ENCODE peak calls at places on chromosomes 3 and 15, in five cellular contexts. F, J, W, B and H are unnamed samples.

GRCh38 chr3:185726254-185726967 is 98.4 kb downstream of the IGF2BP2 start:
- DNase-seq in F (no peak), J (no peak), W (no peak), B (no peak), H (no peak)

GRCh38 chr3:5095879-5096278 is 26.2 kb upstream of the ARL8B start:
- DNase-seq in F (no peak), J (no peak), W (no peak), B (peak; percentile 21), H (no peak)

GRCh38 chr3:56593455-56594158 is 36.6 kb downstream of the CCDC66 start:
- DNase-seq in F (no peak), J (no peak), W (no peak), B (no peak), H (no peak)

GRCh38 chr3:52446631-52447511 is 2.0 kb upstream of the SEMA3G start:
- DNase-seq in F (peak; percentile 16), J (peak; percentile 79), W (peak; percentile 75), B (peak; percentile 75), H (peak; percentile 63)

GRCh38 chr3:155548194-155548593 is 196.7 kb downstream of the PLCH1 start:
- DNase-seq in F (no peak), J (no peak), W (no peak), B (no peak), H (no peak)

GRCh38 chr15:92715753-92716152 is 60.2 kb upstream of the FAM174B start:
- DNase-seq in F (no peak), J (no peak), W (no peak), B (no peak), H (no peak)

GRCh38 chr3:56772926-56773587 is 28.7 kb downstream of the ARHGEF3 start:
- DNase-seq in F (no peak), J (no peak), W (no peak), B (no peak), H (no peak)

GRCh38 chr15:45157056-45157455 is 27.3 kb downstream of the DUOX1 start:
- DNase-seq in F (no peak), J (no peak), W (peak; percentile 45), B (no peak), H (no peak)

GRCh38 chr15:92880796-92881569 is 19.1 kb upstream of the CHD2 start:
- DNase-seq in F (no peak), J (no peak), W (no peak), B (no peak), H (no peak)

GRCh38 chr3:170585937-170586310 is at the start of gene SLC7A14:
- DNase-seq in F (no peak), J (no peak), W (no peak), B (no peak), H (no peak)

GRCh38 chr15:83365370-83365938 is 81.0 kb upstream of the BNC1 start:
- DNase-seq in F (no peak), J (no peak), W (no peak), B (no peak), H (no peak)

GRCh38 chr15:92616621-92617179 is 38.9 kb downstream of the FAM174B start:
- DNase-seq in F (no peak), J (no peak), W (peak; percentile 24), B (no peak), H (no peak)

GRCh38 chr15:71329041-71329440 is 213.8 kb downstream of the THSD4 start:
- DNase-seq in F (no peak), J (no peak), W (no peak), B (no peak), H (no peak)

GRCh38 chr3:16485024-16485992 is 28.2 kb downstream of the RFTN1 start:
- DNase-seq in F (no peak), J (no peak), W (no peak), B (no peak), H (no peak)

GRCh38 chr3:34582054-34582453 is 783.6 kb downstream of the PDCD6IP start:
- DNase-seq in F (no peak), J (no peak), W (no peak), B (no peak), H (no peak)

GRCh38 chr15:41870689-41871081 is 23.2 kb downstream of the SPTBN5 start:
- DNase-seq in F (no peak), J (no peak), W (peak; percentile 46), B (no peak), H (no peak)

GRCh38 chr3:186362988-186363387 is 954 bp upstream of the DGKG start:
- DNase-seq in F (no peak), J (no peak), W (no peak), B (no peak), H (no peak)

GRCh38 chr3:15492847-15493360 is 28.6 kb downstream of the COLQ start:
- DNase-seq in F (no peak), J (no peak), W (no peak), B (no peak), H (no peak)

GRCh38 chr3:123312331-123313265 is 110.9 kb downstream of the SEC22A start:
- DNase-seq in F (no peak), J (no peak), W (no peak), B (no peak), H (no peak)

GRCh38 chr3:104990758-104991157 is 376.0 kb upstream of the ALCAM start:
- DNase-seq in F (no peak), J (no peak), W (no peak), B (no peak), H (no peak)

GRCh38 chr3:63494646-63495045 is 157.8 kb upstream of the SNTN start:
- DNase-seq in F (no peak), J (no peak), W (no peak), B (no peak), H (no peak)

GRCh38 chr3:63492464-63492863 is 160.0 kb upstream of the SNTN start:
- DNase-seq in F (no peak), J (no peak), W (no peak), B (no peak), H (no peak)
- TF ChIP-seq TAF1 in F (no peak), J (no peak), W (no peak), B (no peak), H (no peak)

GRCh38 chr15:38247336-38247735 is 5.3 kb upstream of the SPRED1 start:
- DNase-seq in F (no peak), J (no peak), W (no peak), B (no peak), H (no peak)
- TF ChIP-seq POLR2AphosphoS5 in F (no peak), J (no peak), W (no peak), B (no peak), H (no peak)

GRCh38 chr3:43894176-43895049 is 203.7 kb downstream of the ABHD5 start:
- DNase-seq in F (no peak), J (no peak), W (peak; percentile 55), B (peak; percentile 39), H (peak; percentile 34)
- TF ChIP-seq TAF1 in F (no peak), J (no peak), W (no peak), B (peak; percentile 33), H (no peak)

GRCh38 chr3:58425782-58426181 is 7.8 kb downstream of the PDHB start:
- DNase-seq in F (no peak), J (no peak), W (no peak), B (no peak), H (no peak)

GRCh38 chr3:58422756-58423324 is 10.8 kb downstream of the PDHB start:
- DNase-seq in F (no peak), J (no peak), W (peak; percentile 19), B (no peak), H (no peak)

GRCh38 chr3:58427661-58428361 is 5.8 kb downstream of the PDHB start:
- DNase-seq in F (no peak), J (no peak), W (no peak), B (no peak), H (no peak)

GRCh38 chr3:58421004-58421403 is 12.6 kb downstream of the PDHB start:
- DNase-seq in F (no peak), J (no peak), W (no peak), B (no peak), H (no peak)

GRCh38 chr3:58424613-58425012 is 9.0 kb downstream of the PDHB start:
- DNase-seq in F (no peak), J (no peak), W (no peak), B (no peak), H (no peak)
- TF ChIP-seq POLR2AphosphoS5 in F (no peak), J (no peak), W (no peak), B (no peak), H (no peak)

DNA sequence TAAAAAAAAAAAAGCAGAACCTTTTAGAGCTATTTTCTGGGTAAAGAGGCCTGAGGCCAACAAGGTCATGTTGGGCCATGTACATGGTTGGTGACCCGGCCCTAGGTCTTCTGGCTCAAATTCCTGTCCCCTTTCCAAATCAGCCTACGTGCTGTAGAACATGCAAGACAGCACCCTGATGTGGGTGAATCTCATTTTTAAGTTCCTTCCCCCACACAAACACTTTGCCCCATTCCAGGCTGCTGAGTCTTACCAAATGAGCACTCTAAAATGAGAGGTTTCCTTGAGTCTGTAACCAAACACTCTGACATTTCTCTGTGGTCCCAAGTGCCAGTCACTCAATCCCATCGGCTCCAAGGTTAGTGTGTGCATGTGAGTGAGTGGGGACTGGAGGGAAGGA is 9.4 kb downstream of the BCL6 start:
- DNase-seq in F (no peak), J (no peak), W (no peak), B (no peak), H (no peak)
- TF ChIP-seq TAF1 in F (no peak), J (no peak), W (no peak), B (no peak), H (no peak)

GRCh38 chr15:67186226-67186649 is 68.2 kb downstream of the AAGAB start:
- DNase-seq in F (no peak), J (no peak), W (no peak), B (no peak), H (no peak)
- TF ChIP-seq POLR2AphosphoS5 in F (no peak), J (no peak), W (no peak), B (no peak), H (no peak)

DNA sequence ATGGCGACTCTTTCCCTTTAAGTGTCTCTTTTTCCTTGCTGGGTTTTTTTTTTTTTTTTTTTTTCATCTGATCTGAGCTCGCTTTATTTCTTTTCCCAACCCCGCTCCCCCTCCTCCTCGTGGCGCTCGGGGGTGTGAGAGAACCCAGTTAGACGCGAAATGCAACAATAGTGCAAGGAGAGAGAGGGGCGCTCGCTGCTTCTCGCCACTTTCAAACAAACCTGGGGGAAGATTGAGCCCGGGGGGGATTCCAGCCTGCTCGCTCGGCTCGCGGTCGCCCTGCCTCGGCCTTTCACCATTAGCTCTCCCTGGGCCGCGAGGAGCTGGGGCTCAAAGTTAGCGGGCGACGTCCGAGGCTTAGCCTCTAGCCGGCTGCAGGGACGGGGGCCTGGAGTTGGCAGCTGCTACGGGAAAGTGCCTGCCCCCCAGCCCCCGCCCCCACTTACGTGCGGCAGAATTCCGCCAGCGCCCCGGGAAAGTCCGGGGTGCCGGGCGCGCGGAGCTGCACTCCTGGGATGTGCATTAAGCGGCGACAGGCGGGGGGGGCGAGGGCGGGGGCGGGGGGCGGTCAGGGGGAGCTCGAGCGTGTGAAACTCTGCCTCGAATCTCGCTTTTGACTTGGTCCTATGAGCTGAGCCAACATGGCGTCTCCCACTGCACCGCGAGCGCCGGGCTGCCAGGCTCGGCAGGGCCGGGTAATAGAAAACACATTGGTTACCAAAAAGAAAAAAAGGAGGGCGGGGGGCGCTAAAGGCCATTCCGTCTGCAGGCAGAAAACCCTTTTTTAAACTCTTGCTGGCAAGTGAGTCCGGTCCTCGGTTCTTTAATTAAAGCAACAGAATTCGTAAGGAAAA is 10.3 kb downstream of the NR2F2 start:
- DNase-seq in F (no peak), J (no peak), W (no peak), B (no peak), H (no peak)
- TF ChIP-seq TAF1 in F (no peak), J (no peak), W (no peak), B (peak; percentile 6), H (no peak)

DNA sequence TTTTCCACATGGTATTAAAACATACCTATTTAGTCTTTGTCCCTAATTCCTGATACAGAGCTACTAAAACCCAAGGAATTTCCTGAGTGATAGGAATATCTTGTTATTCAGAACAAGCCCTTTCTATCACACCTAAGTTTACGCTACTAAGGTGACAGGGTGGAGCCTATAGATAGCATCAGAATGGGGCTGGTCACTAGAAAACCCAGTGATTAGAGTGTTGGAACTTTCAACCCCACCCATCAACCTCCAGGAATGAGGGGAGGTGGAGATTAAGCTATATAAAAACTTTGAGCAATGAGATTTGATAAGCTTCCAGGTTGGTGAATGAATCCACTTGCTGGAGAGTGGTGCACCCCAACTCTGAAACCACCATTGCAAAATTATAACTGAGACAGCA is 62.1 kb upstream of the RNU6-1 start:
- DNase-seq in F (no peak), J (no peak), W (no peak), B (no peak), H (no peak)
- TF ChIP-seq POLR2AphosphoS5 in F (no peak), J (no peak), W (no peak), B (no peak), H (no peak)